ENCODE peak calls at places on chromosomes 5 and 9, in six cellular contexts. K, A, E, G, L and B are unnamed samples.

GRCh38 chr5:61538722-61539501 is 206.9 kb downstream of the ZSWIM6 start:
- DNase-seq in A (no peak), L (no peak), G (peak; percentile 3), K (no peak), E (no peak), B (no peak)

GRCh38 chr9:28899926-28900325 is 1326.6 kb upstream of the C9orf72 start:
- DNase-seq in E (peak; percentile 59), K (no peak), G (no peak), A (no peak), L (no peak), B (no peak)

GRCh38 chr5:60814498-60814897 is 29.6 kb downstream of the ELOVL7 start:
- DNase-seq in G (no peak), A (no peak), L (no peak), K (no peak), E (no peak), B (no peak)

GRCh38 chr9:93575706-93576295 is 583 bp upstream of the PHF2 start:
- DNase-seq in A (peak; percentile 78), K (no peak), E (peak; percentile 89), L (no peak), G (peak; percentile 60), B (peak; percentile 55)

GRCh38 chr5:41869150-41869738 is 981 bp downstream of the OXCT1 start:
- DNase-seq in A (peak; percentile 82), L (peak; percentile 3), G (peak; percentile 7), E (peak; percentile 87), K (no peak), B (peak; percentile 26)

GRCh38 chr5:55102345-55102744 is at the start of gene GZMA:
- DNase-seq in K (no peak), A (no peak), E (no peak), G (peak; percentile 31), L (no peak), B (peak; percentile 11)

GRCh38 chr9:130282000-130282700 is 16.6 kb downstream of the HMCN2 start:
- DNase-seq in G (no peak), E (peak; percentile 41), K (no peak), A (peak; percentile 56), L (no peak), B (no peak)

GRCh38 chr9:114271556-114272510 is 51.1 kb upstream of the ORM1 start:
- DNase-seq in L (peak; percentile 37), G (peak; percentile 55), A (no peak), K (no peak), E (peak; percentile 64), B (no peak)

GRCh38 chr5:177447066-177447610 is 524 bp downstream of the PRR7 start:
- DNase-seq in L (peak; percentile 70), A (no peak), E (peak; percentile 92), K (no peak), G (peak; percentile 63), B (peak; percentile 71)

GRCh38 chr9:123359106-123359505 is 3.1 kb downstream of the CRB2 start:
- DNase-seq in E (no peak), G (no peak), K (no peak), L (no peak), A (no peak), B (no peak)

GRCh38 chr9:74770508-74771261 is 117.0 kb downstream of the TRPM6 start:
- DNase-seq in K (peak; percentile 5), A (no peak), L (peak; percentile 39), G (peak; percentile 41), E (peak; percentile 77), B (peak; percentile 49)

GRCh38 chr5:76737131-76737556 is 21.2 kb downstream of the F2R start:
- DNase-seq in K (no peak), G (no peak), L (no peak), E (no peak), A (no peak), B (no peak)

GRCh38 chr5:169202969-169203368 is 98.0 kb downstream of the SLIT3 start:
- DNase-seq in G (no peak), L (no peak), E (no peak), K (no peak), A (no peak), B (no peak)

GRCh38 chr5:109779036-109779735 is 89.5 kb downstream of the MAN2A1 start:
- DNase-seq in G (no peak), A (no peak), E (no peak), L (no peak), K (no peak), B (no peak)

GRCh38 chr9:112858625-112859147 is 32.0 kb downstream of the SLC46A2 start:
- DNase-seq in A (no peak), L (no peak), K (no peak), G (no peak), E (no peak), B (no peak)

GRCh38 chr5:169762338-169763095 is 125.4 kb downstream of the DOCK2 start:
- DNase-seq in G (no peak), L (no peak), K (no peak), E (no peak), A (no peak), B (no peak)

GRCh38 chr5:94545870-94546625 is 72.4 kb downstream of the KIAA0825 start:
- DNase-seq in E (peak; percentile 74), L (no peak), A (no peak), G (no peak), K (no peak), B (no peak)

GRCh38 chr9:88197781-88198345 is 59.6 kb upstream of the SPATA31C2 start:
- DNase-seq in A (no peak), E (no peak), L (no peak), K (peak; percentile 34), G (no peak), B (no peak)

GRCh38 chr5:29122306-29122705 is 2071.2 kb upstream of the CDH6 start:
- DNase-seq in L (no peak), A (no peak), G (no peak), K (no peak), E (no peak), B (no peak)

GRCh38 chr5:141960018-141960417 is 2.0 kb upstream of the PCDH12 start:
- DNase-seq in G (peak; percentile 41), K (no peak), L (no peak), E (peak; percentile 84), A (no peak), B (peak; percentile 15)

GRCh38 chr5:65779643-65780042 is 57.6 kb downstream of the NLN start:
- DNase-seq in L (no peak), G (no peak), E (no peak), K (no peak), A (no peak), B (no peak)

GRCh38 chr9:34659592-34660253 is 2.7 kb downstream of the CCL27 start:
- DNase-seq in G (no peak), A (no peak), L (no peak), K (no peak), E (no peak), B (no peak)

GRCh38 chr9:23258569-23258968 is 567.5 kb downstream of the ELAVL2 start:
- DNase-seq in K (no peak), E (no peak), A (no peak), G (no peak), L (no peak), B (no peak)

GRCh38 chr5:115816226-115817042 is at the start of gene CDO1:
- DNase-seq in E (peak; percentile 79), L (peak; percentile 67), K (peak; percentile 60), A (peak; percentile 87), G (peak; percentile 55), B (peak; percentile 26)

GRCh38 chr9:121881920-121882500 is 211.1 kb downstream of the TTLL11 start:
- DNase-seq in L (no peak), A (peak; percentile 51), E (no peak), G (no peak), K (no peak), B (no peak)

GRCh38 chr5:107469064-107469463 is 201.7 kb downstream of the EFNA5 start:
- DNase-seq in K (no peak), G (no peak), A (no peak), L (no peak), E (no peak), B (no peak)

GRCh38 chr9:14690986-14691730 is 2.1 kb downstream of the ZDHHC21 start:
- DNase-seq in L (no peak), K (no peak), E (no peak), G (no peak), A (no peak), B (no peak)

GRCh38 chr5:179792612-179793469 is 945 bp upstream of the LTC4S start:
- DNase-seq in L (no peak), E (peak; percentile 83), K (no peak), A (peak; percentile 66), G (no peak), B (no peak)

GRCh38 chr5:135304352-135305221 is 94.4 kb downstream of the MACROH2A1 start:
- DNase-seq in G (no peak), L (no peak), E (no peak), A (no peak), K (peak; percentile 27), B (no peak)

GRCh38 chr5:51902512-51902911 is 519.3 kb downstream of the ISL1 start:
- DNase-seq in A (no peak), E (no peak), K (no peak), L (no peak), G (no peak), B (no peak)

GRCh38 chr9:93033541-93033940 is 25.0 kb upstream of the SUSD3 start:
- DNase-seq in A (no peak), L (no peak), E (no peak), K (no peak), G (no peak), B (no peak)

GRCh38 chr5:157463621-157464407 is 3.8 kb downstream of the NIPAL4 start:
- DNase-seq in E (no peak), L (no peak), A (no peak), G (no peak), K (peak; percentile 47), B (no peak)

GRCh38 chr5:109937951-109938350 is 248.2 kb downstream of the MAN2A1 start:
- DNase-seq in E (no peak), K (no peak), L (no peak), G (no peak), A (no peak), B (no peak)

GRCh38 chr9:37938121-37938906 is 34.4 kb upstream of the SLC25A51 start:
- DNase-seq in L (no peak), G (no peak), A (no peak), K (peak; percentile 79), E (no peak), B (no peak)

GRCh38 chr9:75889977-75890540 is 414 bp upstream of the PCSK5 start:
- DNase-seq in E (no peak), L (peak; percentile 14), A (peak; percentile 65), K (peak; percentile 75), G (peak; percentile 4), B (peak; percentile 6)

GRCh38 chr5:181265092-181265671 is 4.2 kb upstream of the TRIM52 start:
- DNase-seq in L (peak; percentile 75), K (no peak), G (no peak), A (no peak), E (no peak), B (no peak)

GRCh38 chr5:177476531-177477233 is 3.2 kb upstream of the DBN1 start:
- DNase-seq in G (no peak), E (no peak), K (peak; percentile 49), A (no peak), L (no peak), B (no peak)

GRCh38 chr5:38923661-38924451 is 78.0 kb downstream of the OSMR start:
- DNase-seq in E (no peak), K (no peak), L (no peak), A (no peak), G (no peak), B (no peak)

GRCh38 chr5:633521-633955 is 21.4 kb downstream of the CEP72 start:
- DNase-seq in A (no peak), E (peak; percentile 54), L (peak; percentile 16), K (peak; percentile 35), G (no peak), B (no peak)

GRCh38 chr5:15209053-15209762 is 290.8 kb upstream of the FBXL7 start:
- DNase-seq in K (no peak), L (no peak), A (no peak), E (no peak), G (no peak), B (no peak)